ENCODE peak calls at places on chromosomes 5 and 9, in six cellular contexts. One of them, this sample, is unnamed. For H3K9me3, the result is how much of the 10 kb centered on the place peaks cover.

GRCh38 chr5:154737667-154738320 is 17.4 kb upstream of the LARP1 start:
- DNase-seq in H1: no peak
- DNase-seq in endothelial cell of umbilical vein: no peak
- DNase-seq in breast epithelium: no peak
- DNase-seq in prostate gland: no peak
- DNase-seq in esophagus muscularis mucosa: no peak
- DNase-seq in this sample: no peak

GRCh38 chr9:133813749-133814585 is 75.8 kb upstream of the SARDH start:
- DNase-seq in H1: no peak
- DNase-seq in endothelial cell of umbilical vein: no peak
- DNase-seq in breast epithelium: no peak
- DNase-seq in prostate gland: no peak
- DNase-seq in esophagus muscularis mucosa: no peak
- DNase-seq in this sample: peak

GRCh38 chr5:55033568-55033967 is 9.5 kb downstream of the GZMK start:
- DNase-seq in H1: no peak
- DNase-seq in endothelial cell of umbilical vein: no peak
- DNase-seq in breast epithelium: no peak
- DNase-seq in prostate gland: no peak
- DNase-seq in esophagus muscularis mucosa: no peak
- DNase-seq in this sample: no peak

GRCh38 chr5:124574521-124575436 is 171.7 kb downstream of the ZNF608 start:
- DNase-seq in H1: no peak
- DNase-seq in endothelial cell of umbilical vein: no peak
- DNase-seq in breast epithelium: no peak
- DNase-seq in prostate gland: no peak
- DNase-seq in esophagus muscularis mucosa: no peak
- DNase-seq in this sample: no peak

GRCh38 chr9:83355024-83355444 is 183.2 kb downstream of the FRMD3 start:
- DNase-seq in H1: no peak
- DNase-seq in endothelial cell of umbilical vein: no peak
- DNase-seq in breast epithelium: no peak
- DNase-seq in prostate gland: no peak
- DNase-seq in esophagus muscularis mucosa: no peak
- DNase-seq in this sample: no peak

GRCh38 chr5:86716121-86716520 is 98.4 kb downstream of the COX7C start:
- DNase-seq in H1: no peak
- DNase-seq in endothelial cell of umbilical vein: no peak
- DNase-seq in breast epithelium: no peak
- DNase-seq in prostate gland: no peak
- DNase-seq in esophagus muscularis mucosa: no peak
- DNase-seq in this sample: no peak

GRCh38 chr5:156865427-156865826 is 15.3 kb downstream of the PPP1R2B start:
- DNase-seq in H1: no peak
- DNase-seq in endothelial cell of umbilical vein: no peak
- DNase-seq in breast epithelium: no peak
- DNase-seq in prostate gland: no peak
- DNase-seq in esophagus muscularis mucosa: no peak
- DNase-seq in this sample: no peak

GRCh38 chr5:85605381-85605780 is 1012.4 kb upstream of the COX7C start:
- DNase-seq in H1: no peak
- DNase-seq in endothelial cell of umbilical vein: no peak
- DNase-seq in breast epithelium: no peak
- DNase-seq in prostate gland: no peak
- DNase-seq in esophagus muscularis mucosa: no peak
- DNase-seq in this sample: no peak

GRCh38 chr9:96482471-96482870 is 32.5 kb downstream of the HABP4 start:
- DNase-seq in H1: no peak
- DNase-seq in endothelial cell of umbilical vein: no peak
- DNase-seq in breast epithelium: no peak
- DNase-seq in prostate gland: no peak
- DNase-seq in esophagus muscularis mucosa: no peak
- DNase-seq in this sample: no peak

GRCh38 chr9:114078781-114079156 is 669 bp upstream of the AMBP start:
- DNase-seq in H1: no peak
- DNase-seq in endothelial cell of umbilical vein: no peak
- DNase-seq in breast epithelium: no peak
- DNase-seq in prostate gland: no peak
- DNase-seq in esophagus muscularis mucosa: no peak
- DNase-seq in this sample: no peak
- TF ChIP-seq CTCF in H1: no peak
- TF ChIP-seq CTCF in endothelial cell of umbilical vein: no peak
- TF ChIP-seq CTCF in breast epithelium: no peak
- TF ChIP-seq CTCF in prostate gland: no peak
- TF ChIP-seq CTCF in esophagus muscularis mucosa: no peak
- TF ChIP-seq CTCF in this sample: no peak

DNA sequence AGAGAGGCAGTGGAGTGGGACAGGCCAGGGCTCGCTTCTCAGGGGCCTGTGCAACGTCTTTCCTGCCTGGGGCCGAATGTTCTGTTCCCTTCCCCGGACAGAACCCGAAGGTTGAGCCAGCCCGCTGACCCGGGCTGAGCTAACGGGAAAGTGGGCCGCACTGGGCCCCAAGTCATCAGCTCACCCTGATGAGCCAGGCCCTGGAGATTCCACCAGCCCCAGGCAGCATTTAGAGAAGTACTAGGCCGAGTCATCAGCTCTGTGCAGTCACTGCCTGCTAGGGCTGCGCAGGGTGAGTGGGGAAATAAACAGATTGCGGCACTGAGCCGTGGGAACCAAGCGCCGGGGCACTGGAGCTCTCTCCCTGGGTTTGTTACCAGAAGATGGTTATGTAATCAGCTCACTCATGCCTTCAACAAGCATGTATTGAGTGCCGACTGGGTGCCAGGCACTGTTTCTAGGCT is 29.1 kb upstream of the DUSP1 start:
- DNase-seq in H1: no peak
- DNase-seq in endothelial cell of umbilical vein: no peak
- DNase-seq in breast epithelium: no peak
- DNase-seq in prostate gland: no peak
- DNase-seq in esophagus muscularis mucosa: no peak
- DNase-seq in this sample: peak
- TF ChIP-seq POLR2AphosphoS5 in H1: no peak
- TF ChIP-seq POLR2AphosphoS5 in endothelial cell of umbilical vein: no peak
- TF ChIP-seq POLR2AphosphoS5 in breast epithelium: no peak
- TF ChIP-seq POLR2AphosphoS5 in prostate gland: no peak
- TF ChIP-seq POLR2AphosphoS5 in esophagus muscularis mucosa: peak
- TF ChIP-seq POLR2AphosphoS5 in this sample: peak

DNA sequence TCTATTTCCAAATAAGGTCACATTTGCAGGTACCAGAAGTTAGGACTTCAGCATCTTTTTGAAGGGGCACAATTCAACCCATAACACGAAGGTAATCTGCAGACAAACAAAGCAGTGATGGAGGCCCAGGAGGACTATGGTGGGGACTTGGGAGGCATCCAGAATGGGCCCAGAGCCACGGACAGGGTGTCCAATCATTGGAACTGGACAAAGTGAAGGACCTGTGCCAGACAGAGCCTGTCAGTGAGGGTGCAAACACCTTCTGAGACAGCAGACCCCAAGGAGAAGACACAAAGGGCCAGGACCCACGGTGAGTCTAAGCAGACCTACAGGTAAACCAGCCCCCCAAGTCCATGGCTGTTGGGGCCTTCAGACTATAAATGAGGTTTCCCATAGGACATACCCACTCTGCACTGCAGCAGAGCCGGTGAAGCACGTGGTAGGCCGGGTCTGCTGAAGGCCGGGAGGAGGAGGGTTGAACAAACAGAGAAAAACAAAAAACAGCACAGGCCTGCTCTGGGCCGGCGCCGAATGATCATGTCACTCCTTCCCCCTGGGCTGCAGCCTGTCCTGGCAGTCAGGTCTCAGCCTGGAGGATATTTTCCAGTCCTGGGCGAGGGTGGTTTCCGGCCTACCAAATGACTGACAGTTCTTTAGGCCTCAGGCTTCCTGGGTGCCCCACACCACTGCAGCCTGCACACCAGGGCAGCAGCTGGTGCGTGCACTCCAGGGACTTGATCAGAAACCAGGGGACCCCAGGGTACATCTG is 84.4 kb downstream of the COL23A1 start:
- DNase-seq in H1: no peak
- DNase-seq in endothelial cell of umbilical vein: no peak
- DNase-seq in breast epithelium: no peak
- DNase-seq in prostate gland: peak
- DNase-seq in esophagus muscularis mucosa: no peak
- DNase-seq in this sample: no peak
- H3K9me3 ChIP-seq in H1: under half
- H3K9me3 ChIP-seq in endothelial cell of umbilical vein: under half
- H3K9me3 ChIP-seq in breast epithelium: under half
- H3K9me3 ChIP-seq in prostate gland: under half
- H3K9me3 ChIP-seq in esophagus muscularis mucosa: under half
- H3K9me3 ChIP-seq in this sample: under half

DNA sequence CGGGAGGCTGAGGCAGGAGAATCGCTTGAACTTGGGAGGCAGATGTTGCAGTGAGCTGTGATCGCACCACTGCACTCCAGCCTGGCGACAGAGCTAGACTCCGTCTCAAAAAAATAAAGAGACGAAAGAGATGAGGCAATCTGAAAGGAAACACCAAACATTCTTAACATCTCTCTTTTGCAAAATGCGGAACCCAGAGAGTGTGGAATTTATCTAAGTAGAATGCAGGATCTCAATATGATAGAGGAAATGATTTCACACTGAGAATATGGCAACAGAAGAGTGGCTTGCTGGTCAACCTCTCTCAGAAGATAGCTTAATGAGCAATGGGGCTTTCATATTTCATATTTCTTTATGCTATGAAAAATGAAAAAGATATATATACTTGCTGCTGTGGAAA is 33.4 kb upstream of the PCA3 start:
- DNase-seq in H1: no peak
- DNase-seq in endothelial cell of umbilical vein: no peak
- DNase-seq in breast epithelium: no peak
- DNase-seq in prostate gland: no peak
- DNase-seq in esophagus muscularis mucosa: no peak
- DNase-seq in this sample: no peak
- TF ChIP-seq CTCF in H1: no peak
- TF ChIP-seq CTCF in endothelial cell of umbilical vein: no peak
- TF ChIP-seq CTCF in breast epithelium: no peak
- TF ChIP-seq CTCF in prostate gland: no peak
- TF ChIP-seq CTCF in esophagus muscularis mucosa: no peak
- TF ChIP-seq CTCF in this sample: no peak

GRCh38 chr9:30579810-30580209 is 1804.6 kb upstream of the ACO1 start:
- DNase-seq in H1: no peak
- DNase-seq in endothelial cell of umbilical vein: no peak
- DNase-seq in breast epithelium: no peak
- DNase-seq in prostate gland: no peak
- DNase-seq in esophagus muscularis mucosa: no peak
- DNase-seq in this sample: no peak
- TF ChIP-seq POLR2AphosphoS5 in H1: no peak
- TF ChIP-seq POLR2AphosphoS5 in endothelial cell of umbilical vein: no peak
- TF ChIP-seq POLR2AphosphoS5 in breast epithelium: no peak
- TF ChIP-seq POLR2AphosphoS5 in prostate gland: no peak
- TF ChIP-seq POLR2AphosphoS5 in esophagus muscularis mucosa: no peak
- TF ChIP-seq POLR2AphosphoS5 in this sample: no peak

GRCh38 chr5:8508196-8508595 is 639.2 kb downstream of the MTRR start:
- DNase-seq in H1: no peak
- DNase-seq in endothelial cell of umbilical vein: no peak
- DNase-seq in breast epithelium: no peak
- DNase-seq in prostate gland: no peak
- DNase-seq in esophagus muscularis mucosa: no peak
- DNase-seq in this sample: no peak
- H3K9me3 ChIP-seq in H1: under half
- H3K9me3 ChIP-seq in endothelial cell of umbilical vein: under half
- H3K9me3 ChIP-seq in breast epithelium: under half
- H3K9me3 ChIP-seq in prostate gland: under half
- H3K9me3 ChIP-seq in esophagus muscularis mucosa: under half
- H3K9me3 ChIP-seq in this sample: under half

This sample was measured in upper lobe of left lung.